ENCODE peak calls at places on chromosomes 7 and 10, in nine cellular contexts. One of them, this sample, is unnamed.

GRCh38 chr10:28367865-28368541 is 65.1 kb upstream of the MPP7 start:
- DNase-seq in cardiac muscle cell: no peak
- DNase-seq in Right ventricle myocardium superior: peak
- DNase-seq in activated CD4-positive, alpha-beta T cell treated with anti-CD3 and anti-CD28 coated beads for 48 hours: peak
- DNase-seq in NCI-H2081 treated with DMSO at 0.1 percent for 48 hours: no peak
- DNase-seq in Calu3: no peak
- DNase-seq in HAP-1: no peak
- DNase-seq in A673: peak
- DNase-seq in NCI-H187: no peak
- DNase-seq in this sample: no peak

GRCh38 chr7:71323726-71324125 is 191.8 kb downstream of the GALNT17 start:
- DNase-seq in NCI-H2081 treated with DMSO at 0.1 percent for 48 hours: no peak
- DNase-seq in Calu3: no peak
- DNase-seq in HAP-1: no peak
- DNase-seq in Right ventricle myocardium superior: no peak
- DNase-seq in cardiac muscle cell: no peak
- DNase-seq in NCI-H187: no peak
- DNase-seq in A673: no peak
- DNase-seq in activated CD4-positive, alpha-beta T cell treated with anti-CD3 and anti-CD28 coated beads for 48 hours: no peak
- DNase-seq in this sample: no peak

GRCh38 chr7:28729685-28730084 is 228.4 kb downstream of the TRIL start:
- DNase-seq in Calu3: no peak
- DNase-seq in A673: no peak
- DNase-seq in HAP-1: no peak
- DNase-seq in Right ventricle myocardium superior: no peak
- DNase-seq in activated CD4-positive, alpha-beta T cell treated with anti-CD3 and anti-CD28 coated beads for 48 hours: no peak
- DNase-seq in NCI-H187: no peak
- DNase-seq in cardiac muscle cell: peak
- DNase-seq in NCI-H2081 treated with DMSO at 0.1 percent for 48 hours: no peak
- DNase-seq in this sample: no peak

GRCh38 chr7:55887786-55888185 is 530 bp downstream of the ZNF713 start:
- DNase-seq in HAP-1: no peak
- DNase-seq in Right ventricle myocardium superior: no peak
- DNase-seq in NCI-H2081 treated with DMSO at 0.1 percent for 48 hours: no peak
- DNase-seq in NCI-H187: no peak
- DNase-seq in cardiac muscle cell: no peak
- DNase-seq in Calu3: peak
- DNase-seq in activated CD4-positive, alpha-beta T cell treated with anti-CD3 and anti-CD28 coated beads for 48 hours: no peak
- DNase-seq in A673: peak
- DNase-seq in this sample: no peak

GRCh38 chr10:80186364-80187012 is 18.8 kb downstream of the ANXA11 start:
- DNase-seq in cardiac muscle cell: no peak
- DNase-seq in NCI-H2081 treated with DMSO at 0.1 percent for 48 hours: no peak
- DNase-seq in activated CD4-positive, alpha-beta T cell treated with anti-CD3 and anti-CD28 coated beads for 48 hours: peak
- DNase-seq in NCI-H187: peak
- DNase-seq in A673: no peak
- DNase-seq in Calu3: no peak
- DNase-seq in HAP-1: no peak
- DNase-seq in Right ventricle myocardium superior: peak
- DNase-seq in this sample: peak

GRCh38 chr7:137331378-137331777 is 12.2 kb downstream of the PTN start:
- DNase-seq in NCI-H2081 treated with DMSO at 0.1 percent for 48 hours: no peak
- DNase-seq in A673: no peak
- DNase-seq in Calu3: no peak
- DNase-seq in NCI-H187: no peak
- DNase-seq in HAP-1: no peak
- DNase-seq in cardiac muscle cell: no peak
- DNase-seq in Right ventricle myocardium superior: no peak
- DNase-seq in activated CD4-positive, alpha-beta T cell treated with anti-CD3 and anti-CD28 coated beads for 48 hours: no peak
- DNase-seq in this sample: no peak

GRCh38 chr10:21517983-21518628 is 7.4 kb downstream of the SKIDA1 start:
- DNase-seq in A673: peak
- DNase-seq in NCI-H187: peak
- DNase-seq in activated CD4-positive, alpha-beta T cell treated with anti-CD3 and anti-CD28 coated beads for 48 hours: no peak
- DNase-seq in NCI-H2081 treated with DMSO at 0.1 percent for 48 hours: peak
- DNase-seq in cardiac muscle cell: no peak
- DNase-seq in Right ventricle myocardium superior: no peak
- DNase-seq in HAP-1: peak
- DNase-seq in Calu3: no peak
- DNase-seq in this sample: no peak

GRCh38 chr10:48211777-48212176 is 62.7 kb downstream of the FRMPD2 start:
- DNase-seq in HAP-1: no peak
- DNase-seq in Calu3: no peak
- DNase-seq in cardiac muscle cell: no peak
- DNase-seq in NCI-H2081 treated with DMSO at 0.1 percent for 48 hours: no peak
- DNase-seq in activated CD4-positive, alpha-beta T cell treated with anti-CD3 and anti-CD28 coated beads for 48 hours: no peak
- DNase-seq in NCI-H187: no peak
- DNase-seq in Right ventricle myocardium superior: no peak
- DNase-seq in A673: no peak
- DNase-seq in this sample: no peak

GRCh38 chr10:42941245-42941644 is 135.6 kb upstream of the RET start:
- DNase-seq in cardiac muscle cell: no peak
- DNase-seq in activated CD4-positive, alpha-beta T cell treated with anti-CD3 and anti-CD28 coated beads for 48 hours: no peak
- DNase-seq in A673: no peak
- DNase-seq in NCI-H187: no peak
- DNase-seq in Calu3: no peak
- DNase-seq in Right ventricle myocardium superior: no peak
- DNase-seq in HAP-1: no peak
- DNase-seq in NCI-H2081 treated with DMSO at 0.1 percent for 48 hours: no peak
- DNase-seq in this sample: no peak

GRCh38 chr7:101717986-101718746 is 89.1 kb upstream of the MYL10 start:
- DNase-seq in Calu3: no peak
- DNase-seq in NCI-H187: no peak
- DNase-seq in HAP-1: no peak
- DNase-seq in Right ventricle myocardium superior: no peak
- DNase-seq in NCI-H2081 treated with DMSO at 0.1 percent for 48 hours: no peak
- DNase-seq in A673: no peak
- DNase-seq in activated CD4-positive, alpha-beta T cell treated with anti-CD3 and anti-CD28 coated beads for 48 hours: no peak
- DNase-seq in cardiac muscle cell: peak
- DNase-seq in this sample: peak

GRCh38 chr10:110617455-110618162 is 26.5 kb upstream of the RBM20 start:
- DNase-seq in Right ventricle myocardium superior: no peak
- DNase-seq in activated CD4-positive, alpha-beta T cell treated with anti-CD3 and anti-CD28 coated beads for 48 hours: peak
- DNase-seq in HAP-1: no peak
- DNase-seq in Calu3: no peak
- DNase-seq in cardiac muscle cell: no peak
- DNase-seq in NCI-H2081 treated with DMSO at 0.1 percent for 48 hours: no peak
- DNase-seq in NCI-H187: no peak
- DNase-seq in A673: no peak
- DNase-seq in this sample: no peak

GRCh38 chr7:29987083-29987482 is 2.5 kb downstream of the SCRN1 start:
- DNase-seq in Right ventricle myocardium superior: no peak
- DNase-seq in NCI-H187: no peak
- DNase-seq in Calu3: no peak
- DNase-seq in cardiac muscle cell: peak
- DNase-seq in NCI-H2081 treated with DMSO at 0.1 percent for 48 hours: no peak
- DNase-seq in HAP-1: no peak
- DNase-seq in activated CD4-positive, alpha-beta T cell treated with anti-CD3 and anti-CD28 coated beads for 48 hours: no peak
- DNase-seq in A673: no peak
- DNase-seq in this sample: no peak

GRCh38 chr10:10513067-10513466 is 504.6 kb upstream of the CELF2 start:
- DNase-seq in activated CD4-positive, alpha-beta T cell treated with anti-CD3 and anti-CD28 coated beads for 48 hours: no peak
- DNase-seq in NCI-H187: no peak
- DNase-seq in A673: no peak
- DNase-seq in HAP-1: no peak
- DNase-seq in NCI-H2081 treated with DMSO at 0.1 percent for 48 hours: no peak
- DNase-seq in Right ventricle myocardium superior: no peak
- DNase-seq in Calu3: no peak
- DNase-seq in cardiac muscle cell: no peak
- DNase-seq in this sample: no peak

GRCh38 chr10:62958980-62959379 is 142.8 kb upstream of the EGR2 start:
- DNase-seq in cardiac muscle cell: no peak
- DNase-seq in Calu3: no peak
- DNase-seq in Right ventricle myocardium superior: no peak
- DNase-seq in NCI-H187: no peak
- DNase-seq in NCI-H2081 treated with DMSO at 0.1 percent for 48 hours: no peak
- DNase-seq in activated CD4-positive, alpha-beta T cell treated with anti-CD3 and anti-CD28 coated beads for 48 hours: no peak
- DNase-seq in HAP-1: no peak
- DNase-seq in A673: no peak
- DNase-seq in this sample: no peak

GRCh38 chr10:25294032-25294926 is 119.5 kb downstream of the GPR158 start:
- DNase-seq in NCI-H187: no peak
- DNase-seq in NCI-H2081 treated with DMSO at 0.1 percent for 48 hours: no peak
- DNase-seq in HAP-1: no peak
- DNase-seq in Calu3: peak
- DNase-seq in A673: no peak
- DNase-seq in cardiac muscle cell: peak
- DNase-seq in Right ventricle myocardium superior: no peak
- DNase-seq in activated CD4-positive, alpha-beta T cell treated with anti-CD3 and anti-CD28 coated beads for 48 hours: no peak
- DNase-seq in this sample: no peak

GRCh38 chr10:63114031-63114814 is 18.9 kb upstream of the NRBF2 start:
- DNase-seq in Right ventricle myocardium superior: peak
- DNase-seq in cardiac muscle cell: peak
- DNase-seq in NCI-H187: no peak
- DNase-seq in HAP-1: no peak
- DNase-seq in activated CD4-positive, alpha-beta T cell treated with anti-CD3 and anti-CD28 coated beads for 48 hours: no peak
- DNase-seq in Calu3: peak
- DNase-seq in A673: no peak
- DNase-seq in NCI-H2081 treated with DMSO at 0.1 percent for 48 hours: no peak
- DNase-seq in this sample: peak

GRCh38 chr10:44185315-44185666 is 199.6 kb downstream of the CXCL12 start:
- DNase-seq in A673: no peak
- DNase-seq in NCI-H187: no peak
- DNase-seq in cardiac muscle cell: no peak
- DNase-seq in HAP-1: no peak
- DNase-seq in activated CD4-positive, alpha-beta T cell treated with anti-CD3 and anti-CD28 coated beads for 48 hours: no peak
- DNase-seq in NCI-H2081 treated with DMSO at 0.1 percent for 48 hours: no peak
- DNase-seq in Calu3: no peak
- DNase-seq in Right ventricle myocardium superior: no peak
- DNase-seq in this sample: no peak

GRCh38 chr7:25851332-25852248 is 300.4 kb upstream of the NFE2L3 start:
- DNase-seq in HAP-1: peak
- DNase-seq in Right ventricle myocardium superior: peak
- DNase-seq in NCI-H2081 treated with DMSO at 0.1 percent for 48 hours: peak
- DNase-seq in cardiac muscle cell: peak
- DNase-seq in Calu3: peak
- DNase-seq in NCI-H187: peak
- DNase-seq in A673: peak
- DNase-seq in activated CD4-positive, alpha-beta T cell treated with anti-CD3 and anti-CD28 coated beads for 48 hours: peak
- DNase-seq in this sample: peak

GRCh38 chr10:21587391-21587790 is 53.4 kb downstream of the MLLT10 start:
- DNase-seq in NCI-H2081 treated with DMSO at 0.1 percent for 48 hours: no peak
- DNase-seq in A673: no peak
- DNase-seq in cardiac muscle cell: no peak
- DNase-seq in HAP-1: no peak
- DNase-seq in Calu3: no peak
- DNase-seq in NCI-H187: no peak
- DNase-seq in activated CD4-positive, alpha-beta T cell treated with anti-CD3 and anti-CD28 coated beads for 48 hours: no peak
- DNase-seq in Right ventricle myocardium superior: no peak
- DNase-seq in this sample: no peak

GRCh38 chr10:43322769-43323168 is 48.7 kb upstream of the FXYD4 start:
- DNase-seq in NCI-H2081 treated with DMSO at 0.1 percent for 48 hours: no peak
- DNase-seq in A673: peak
- DNase-seq in NCI-H187: peak
- DNase-seq in Calu3: peak
- DNase-seq in HAP-1: peak
- DNase-seq in activated CD4-positive, alpha-beta T cell treated with anti-CD3 and anti-CD28 coated beads for 48 hours: peak
- DNase-seq in Right ventricle myocardium superior: peak
- DNase-seq in cardiac muscle cell: peak
- DNase-seq in this sample: peak

GRCh38 chr7:5557920-5558401 is 134.3 kb upstream of the TNRC18 start:
- DNase-seq in NCI-H187: no peak
- DNase-seq in activated CD4-positive, alpha-beta T cell treated with anti-CD3 and anti-CD28 coated beads for 48 hours: peak
- DNase-seq in HAP-1: peak
- DNase-seq in NCI-H2081 treated with DMSO at 0.1 percent for 48 hours: no peak
- DNase-seq in Calu3: peak
- DNase-seq in A673: no peak
- DNase-seq in cardiac muscle cell: peak
- DNase-seq in Right ventricle myocardium superior: peak
- DNase-seq in this sample: peak

GRCh38 chr10:35270100-35270499 is 66.2 kb upstream of the CCNY start:
- DNase-seq in activated CD4-positive, alpha-beta T cell treated with anti-CD3 and anti-CD28 coated beads for 48 hours: no peak
- DNase-seq in NCI-H187: no peak
- DNase-seq in HAP-1: no peak
- DNase-seq in cardiac muscle cell: no peak
- DNase-seq in NCI-H2081 treated with DMSO at 0.1 percent for 48 hours: no peak
- DNase-seq in Calu3: no peak
- DNase-seq in Right ventricle myocardium superior: no peak
- DNase-seq in A673: peak
- DNase-seq in this sample: no peak

GRCh38 chr7:91325731-91326130 is 61.5 kb downstream of the FZD1 start:
- DNase-seq in Right ventricle myocardium superior: no peak
- DNase-seq in A673: peak
- DNase-seq in cardiac muscle cell: peak
- DNase-seq in Calu3: no peak
- DNase-seq in activated CD4-positive, alpha-beta T cell treated with anti-CD3 and anti-CD28 coated beads for 48 hours: no peak
- DNase-seq in HAP-1: no peak
- DNase-seq in NCI-H2081 treated with DMSO at 0.1 percent for 48 hours: no peak
- DNase-seq in NCI-H187: no peak
- DNase-seq in this sample: no peak

GRCh38 chr7:44608916-44609648 is 2.7 kb downstream of the OGDH start:
- DNase-seq in NCI-H187: no peak
- DNase-seq in A673: no peak
- DNase-seq in NCI-H2081 treated with DMSO at 0.1 percent for 48 hours: no peak
- DNase-seq in Calu3: no peak
- DNase-seq in cardiac muscle cell: peak
- DNase-seq in activated CD4-positive, alpha-beta T cell treated with anti-CD3 and anti-CD28 coated beads for 48 hours: no peak
- DNase-seq in HAP-1: peak
- DNase-seq in Right ventricle myocardium superior: no peak
- DNase-seq in this sample: no peak

GRCh38 chr10:102800601-102801335 is 36.4 kb downstream of the CYP17A1 start:
- DNase-seq in cardiac muscle cell: no peak
- DNase-seq in NCI-H2081 treated with DMSO at 0.1 percent for 48 hours: no peak
- DNase-seq in A673: no peak
- DNase-seq in Right ventricle myocardium superior: no peak
- DNase-seq in Calu3: no peak
- DNase-seq in HAP-1: no peak
- DNase-seq in activated CD4-positive, alpha-beta T cell treated with anti-CD3 and anti-CD28 coated beads for 48 hours: no peak
- DNase-seq in NCI-H187: no peak
- DNase-seq in this sample: no peak

GRCh38 chr7:9407816-9408215 is 974.4 kb downstream of the NXPH1 start:
- DNase-seq in Calu3: no peak
- DNase-seq in NCI-H2081 treated with DMSO at 0.1 percent for 48 hours: no peak
- DNase-seq in cardiac muscle cell: no peak
- DNase-seq in Right ventricle myocardium superior: no peak
- DNase-seq in activated CD4-positive, alpha-beta T cell treated with anti-CD3 and anti-CD28 coated beads for 48 hours: no peak
- DNase-seq in HAP-1: no peak
- DNase-seq in A673: no peak
- DNase-seq in NCI-H187: no peak
- DNase-seq in this sample: no peak

GRCh38 chr7:109950821-109951601 is 1139.9 kb upstream of the LRRN3 start:
- DNase-seq in NCI-H187: no peak
- DNase-seq in Right ventricle myocardium superior: no peak
- DNase-seq in activated CD4-positive, alpha-beta T cell treated with anti-CD3 and anti-CD28 coated beads for 48 hours: no peak
- DNase-seq in Calu3: no peak
- DNase-seq in HAP-1: no peak
- DNase-seq in cardiac muscle cell: no peak
- DNase-seq in NCI-H2081 treated with DMSO at 0.1 percent for 48 hours: no peak
- DNase-seq in A673: no peak
- DNase-seq in this sample: no peak

GRCh38 chr10:63628526-63629362 is 107.5 kb downstream of the REEP3 start:
- DNase-seq in activated CD4-positive, alpha-beta T cell treated with anti-CD3 and anti-CD28 coated beads for 48 hours: no peak
- DNase-seq in cardiac muscle cell: peak
- DNase-seq in HAP-1: peak
- DNase-seq in Right ventricle myocardium superior: peak
- DNase-seq in Calu3: peak
- DNase-seq in A673: peak
- DNase-seq in NCI-H2081 treated with DMSO at 0.1 percent for 48 hours: peak
- DNase-seq in NCI-H187: peak
- DNase-seq in this sample: peak

GRCh38 chr10:31873724-31874123 is 54.9 kb downstream of the ARHGAP12 start:
- DNase-seq in cardiac muscle cell: no peak
- DNase-seq in HAP-1: no peak
- DNase-seq in A673: peak
- DNase-seq in NCI-H187: no peak
- DNase-seq in Right ventricle myocardium superior: no peak
- DNase-seq in NCI-H2081 treated with DMSO at 0.1 percent for 48 hours: no peak
- DNase-seq in activated CD4-positive, alpha-beta T cell treated with anti-CD3 and anti-CD28 coated beads for 48 hours: no peak
- DNase-seq in Calu3: no peak
- DNase-seq in this sample: no peak

GRCh38 chr10:85919358-85920022 is 447.1 kb downstream of the GRID1 start:
- DNase-seq in Calu3: no peak
- DNase-seq in Right ventricle myocardium superior: no peak
- DNase-seq in NCI-H187: no peak
- DNase-seq in activated CD4-positive, alpha-beta T cell treated with anti-CD3 and anti-CD28 coated beads for 48 hours: no peak
- DNase-seq in cardiac muscle cell: no peak
- DNase-seq in NCI-H2081 treated with DMSO at 0.1 percent for 48 hours: peak
- DNase-seq in A673: peak
- DNase-seq in HAP-1: no peak
- DNase-seq in this sample: no peak